ENCODE peak calls at places on chromosomes 6 and 20, in six cellular contexts. I is AG10803, K is GM06990, W is GM23338, F is A549, Z is IMR-90. J is an unnamed sample.

GRCh38 chr20:61399433-61399832 is 147.4 kb downstream of the CDH4 start:
- DNase-seq in I (no peak), K (no peak), W (no peak), F (no peak), Z (no peak), J (no peak)

GRCh38 chr20:36050436-36051317 is 82.3 kb downstream of the CNBD2 start:
- DNase-seq in I (peak), K (peak), W (peak), F (peak), Z (peak), J (peak)

GRCh38 chr20:8309638-8310037 is 177.6 kb downstream of the PLCB1 start:
- DNase-seq in I (peak), K (no peak), W (peak), F (no peak), Z (peak), J (peak)

GRCh38 chr6:30349411-30350177 is 4.6 kb downstream of the RPP21 start:
- DNase-seq in I (no peak), K (no peak), W (no peak), F (no peak), Z (no peak), J (no peak)

GRCh38 chr20:58621906-58622548 is 29.1 kb upstream of the STX16 start:
- DNase-seq in I (no peak), K (no peak), W (peak), F (peak), Z (no peak), J (no peak)

GRCh38 chr6:12283904-12284303 is 6.3 kb upstream of the EDN1 start:
- DNase-seq in I (no peak), K (no peak), W (no peak), F (no peak), Z (no peak), J (no peak)

GRCh38 chr6:139538366-139538765 is 163.9 kb upstream of the CITED2 start:
- DNase-seq in I (no peak), K (no peak), W (no peak), F (no peak), Z (no peak), J (no peak)

GRCh38 chr6:54411767-54412166 is 103.5 kb downstream of the TINAG start:
- DNase-seq in I (no peak), K (no peak), W (no peak), F (no peak), Z (no peak), J (no peak)

GRCh38 chr20:13428684-13429083 is 207.6 kb downstream of the ISM1 start:
- DNase-seq in I (no peak), K (no peak), W (no peak), F (no peak), Z (no peak), J (no peak)

GRCh38 chr6:101527467-101527866 is 134.0 kb downstream of the GRIK2 start:
- DNase-seq in I (no peak), K (no peak), W (no peak), F (no peak), Z (no peak), J (no peak)

GRCh38 chr6:56693246-56693607 is 50.5 kb upstream of the DST start:
- DNase-seq in I (peak), K (no peak), W (no peak), F (peak), Z (peak), J (no peak)

GRCh38 chr20:36469973-36470372 is 71.3 kb upstream of the MYL9 start:
- DNase-seq in I (no peak), K (no peak), W (no peak), F (no peak), Z (no peak), J (no peak)

GRCh38 chr20:24962182-24962492 is 13.1 kb downstream of the CST7 start:
- DNase-seq in I (no peak), K (no peak), W (no peak), F (no peak), Z (no peak), J (no peak)

GRCh38 chr20:24961384-24962181 is 12.5 kb downstream of the CST7 start:
- DNase-seq in I (no peak), K (no peak), W (no peak), F (no peak), Z (no peak), J (no peak)

GRCh38 chr20:24960861-24961260 is 11.8 kb downstream of the CST7 start:
- DNase-seq in I (no peak), K (no peak), W (no peak), F (no peak), Z (no peak), J (no peak)

GRCh38 chr20:24963672-24964517 is 14.8 kb downstream of the CST7 start:
- DNase-seq in I (no peak), K (no peak), W (no peak), F (no peak), Z (no peak), J (no peak)

DNA sequence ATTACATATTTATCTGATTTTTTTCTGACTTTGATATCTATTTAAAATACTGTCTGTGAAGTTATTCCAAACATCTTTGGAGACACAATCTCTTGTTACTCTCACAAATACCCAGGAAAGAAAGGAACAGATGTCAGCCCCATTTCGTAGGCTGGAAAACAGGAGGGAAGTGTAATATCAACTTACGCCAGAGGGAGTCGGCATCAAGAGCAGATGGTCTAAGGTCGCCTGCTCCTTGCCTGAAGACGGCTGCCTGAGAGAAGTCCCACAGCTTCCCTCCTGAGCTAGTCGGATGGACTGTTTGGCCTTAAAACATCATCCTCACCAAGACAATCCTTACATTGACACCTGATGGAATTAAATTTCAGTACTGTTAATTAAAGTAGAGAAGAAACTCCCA is 13.4 kb downstream of the CST7 start:
- DNase-seq in I (no peak), K (no peak), W (no peak), F (no peak), Z (no peak), J (no peak)
- H3K4me3 ChIP-seq in I (no peak), K (no peak), W (no peak), F (no peak), Z (no peak), J (no peak)

GRCh38 chr6:153787341-153787606 is 251.8 kb upstream of the OPRM1 start:
- DNase-seq in I (no peak), K (no peak), W (no peak), F (no peak), Z (no peak), J (no peak)

GRCh38 chr6:153790881-153791473 is 248.1 kb upstream of the OPRM1 start:
- DNase-seq in I (no peak), K (no peak), W (peak), F (peak), Z (no peak), J (no peak)

GRCh38 chr6:153790048-153790447 is 249.0 kb upstream of the OPRM1 start:
- DNase-seq in I (peak), K (no peak), W (peak), F (peak), Z (peak), J (peak)
- TF ChIP-seq CTCF in I (no peak), K (no peak), W (no peak), F (no peak), Z (no peak), J (peak)

DNA sequence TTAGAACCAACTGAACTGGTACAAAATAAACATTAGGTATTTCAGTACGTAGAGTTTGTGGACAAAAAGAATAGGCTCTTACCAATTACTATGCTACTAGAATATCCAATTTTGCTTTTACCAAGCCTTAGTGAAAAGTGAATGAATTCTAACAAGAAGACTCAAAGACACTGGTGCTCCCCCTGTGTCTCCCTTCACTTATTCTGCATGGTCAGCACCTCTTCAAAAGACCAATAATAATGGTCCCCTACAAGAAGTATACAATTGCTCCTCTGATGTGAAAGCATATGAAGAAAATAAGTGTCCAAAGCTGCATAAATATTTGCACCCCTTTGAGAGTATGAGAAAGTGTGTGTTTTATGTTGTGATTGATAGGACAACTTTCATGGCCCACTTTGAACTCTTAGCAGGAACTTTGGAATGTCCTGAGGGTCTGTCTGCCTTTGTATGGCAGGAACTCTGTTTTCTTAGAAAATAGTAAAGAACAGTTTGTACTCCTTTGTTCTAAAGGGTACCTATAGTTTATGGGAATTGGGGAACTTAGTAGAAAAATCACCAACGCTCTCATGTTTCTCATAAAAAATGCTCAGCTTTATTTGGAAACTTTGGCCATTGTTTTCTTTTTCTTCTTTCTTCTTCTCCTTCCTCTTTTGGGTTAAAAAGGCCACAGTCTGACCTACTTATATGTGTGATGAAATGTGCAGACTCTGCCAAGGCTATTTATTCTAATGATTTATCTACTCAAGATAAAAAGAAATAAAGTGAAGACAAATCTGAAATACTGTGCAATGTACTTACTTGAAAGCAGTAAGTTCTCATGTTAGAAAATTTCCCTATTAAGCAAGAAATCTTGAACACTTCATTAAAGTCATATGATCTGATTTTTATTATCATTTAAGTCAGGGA is 352.5 kb downstream of the LAMA2 start:
- DNase-seq in I (peak), K (no peak), W (no peak), F (no peak), Z (no peak), J (no peak)
- H3K4me3 ChIP-seq in I (no peak), K (no peak), W (no peak), F (no peak), Z (no peak), J (no peak)

DNA sequence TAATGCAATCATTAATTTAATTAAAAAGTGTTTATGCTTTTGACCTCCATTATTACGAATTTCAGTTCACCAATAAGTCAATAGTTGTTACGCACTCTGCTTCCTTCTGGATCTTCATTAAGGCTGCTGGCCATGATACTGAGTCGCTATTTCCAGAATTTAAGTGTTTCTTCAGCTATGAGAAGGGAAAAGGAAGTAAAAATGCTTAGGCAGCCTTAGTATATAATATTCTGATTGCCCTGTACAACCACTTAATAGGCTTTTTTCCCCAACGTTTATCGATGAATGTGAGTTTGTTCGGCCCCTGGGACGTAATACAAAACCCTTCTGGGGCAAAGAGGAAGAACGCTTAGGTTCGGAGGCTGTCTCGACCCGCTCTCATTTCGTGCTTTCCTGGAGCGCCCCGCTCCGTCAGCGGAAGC is 644 bp downstream of the OARD1 start:
- DNase-seq in I (no peak), K (no peak), W (no peak), F (no peak), Z (peak), J (no peak)
- TF ChIP-seq CTCF in I (peak), K (no peak), W (no peak), F (no peak), Z (peak), J (no peak)

DNA sequence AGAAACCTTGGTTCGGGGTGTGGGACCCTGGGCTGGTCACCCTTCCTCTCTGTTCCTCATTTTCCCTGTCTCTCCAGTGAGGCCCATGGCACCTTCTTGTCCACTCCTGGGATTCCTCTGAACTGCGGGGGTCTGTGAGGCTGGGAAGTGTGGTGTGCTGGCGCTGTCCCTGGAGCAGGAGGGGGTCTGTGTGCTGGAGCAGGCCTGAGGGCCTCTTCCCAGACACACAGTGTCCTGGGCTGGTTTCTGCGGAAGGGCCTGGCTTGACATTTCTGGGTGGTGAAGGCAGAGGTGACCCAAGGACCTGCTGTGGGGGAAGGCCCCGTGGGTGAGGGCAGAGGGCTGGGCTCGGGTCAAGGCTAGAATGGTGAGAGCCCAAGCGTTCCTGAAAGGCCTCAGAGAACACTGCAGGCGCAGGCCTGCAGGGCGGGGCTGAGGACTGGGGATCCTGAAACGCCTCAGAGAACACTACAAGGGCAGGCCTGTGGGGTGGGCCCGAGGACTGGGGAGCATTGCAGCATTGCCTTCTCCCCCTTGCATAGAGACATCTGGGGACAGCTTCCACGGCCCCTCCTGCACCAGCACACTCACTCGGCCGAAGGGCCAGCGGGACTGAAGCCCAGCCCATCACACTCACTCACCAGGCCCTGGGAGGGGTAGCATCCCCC is 10.6 kb upstream of the BAK1 start:
- DNase-seq in I (peak), K (no peak), W (no peak), F (no peak), Z (no peak), J (no peak)
- H3K4me3 ChIP-seq in I (no peak), K (no peak), W (no peak), F (no peak), Z (no peak), J (no peak)

DNA sequence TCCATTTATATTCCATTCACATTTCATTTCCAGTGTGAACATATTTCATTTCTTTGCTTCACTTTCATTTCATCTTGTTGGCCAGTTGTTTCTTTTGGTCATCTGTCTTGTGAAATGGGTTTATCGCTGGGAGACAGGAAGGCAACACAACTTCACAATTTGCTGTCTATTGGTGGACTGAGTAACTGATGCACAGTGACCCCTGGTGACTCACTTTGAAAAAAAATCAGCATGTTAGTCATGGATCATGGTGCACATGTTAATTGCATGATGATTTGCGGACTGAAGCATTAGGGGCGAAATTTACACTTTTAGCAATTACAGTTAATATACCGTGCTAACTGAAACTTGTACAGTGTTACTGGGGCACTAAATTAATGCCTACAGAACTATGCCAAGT is 37.1 kb downstream of the SLC24A3 start:
- DNase-seq in I (no peak), K (no peak), W (no peak), F (peak), Z (peak), J (no peak)
- TF ChIP-seq CTCF in I (no peak), K (peak), W (peak), F (peak), Z (no peak), J (no peak)

DNA sequence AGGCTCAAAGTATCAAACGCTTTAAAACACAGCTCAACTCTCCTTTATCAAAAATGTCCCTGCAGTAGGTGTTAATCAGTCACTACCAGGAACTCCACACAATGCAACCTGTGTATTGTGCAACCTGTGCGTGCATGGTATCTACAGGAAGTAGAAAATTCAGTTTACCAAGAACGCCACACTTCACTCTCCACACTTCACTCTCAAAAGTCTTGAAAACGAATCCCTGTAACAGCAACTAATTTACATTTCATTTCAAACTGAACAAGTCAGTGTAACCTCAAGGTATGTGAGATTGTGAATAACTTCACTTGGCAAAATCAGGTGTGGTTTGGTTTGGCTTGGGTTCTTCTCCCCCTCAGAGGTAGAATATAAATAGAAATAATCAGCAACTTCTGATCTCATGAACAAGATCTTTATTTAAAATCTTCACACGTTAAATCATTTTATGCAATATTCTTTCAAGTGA is 1.6 kb downstream of the RALGAPA2 start:
- DNase-seq in I (no peak), K (no peak), W (no peak), F (no peak), Z (no peak), J (no peak)
- H3K4me3 ChIP-seq in I (no peak), K (peak), W (peak), F (no peak), Z (no peak), J (no peak)

GRCh38 chr6:18016698-18017097 is 29.3 kb upstream of the KIF13A start:
- DNase-seq in I (no peak), K (no peak), W (no peak), F (no peak), Z (no peak), J (no peak)
- TF ChIP-seq CTCF in I (no peak), K (no peak), W (no peak), F (no peak), Z (no peak), J (no peak)

GRCh38 chr6:29017428-29017802 is 12.3 kb upstream of the ZNF311 start:
- DNase-seq in I (no peak), K (no peak), W (no peak), F (no peak), Z (no peak), J (no peak)
- H3K4me3 ChIP-seq in I (no peak), K (no peak), W (no peak), F (no peak), Z (no peak), J (no peak)

GRCh38 chr6:32190054-32190945 is at the start of gene PBX2:
- DNase-seq in I (peak), K (peak), W (peak), F (peak), Z (peak), J (peak)
- TF ChIP-seq CTCF in I (no peak), K (no peak), W (no peak), F (no peak), Z (no peak), J (no peak)